ENCODE peak calls at places on chromosome 16, in ten cellular contexts. S is mucosa of descending colon; T is CD4-positive, alpha-beta memory T cell; P is GDM1; W is ascending aorta; D is activated CD4-positive, alpha-beta T cell treated with anti-CD3 and anti-CD28 coated beads, Interleukin-2, amount 50 U/mL, for 24 hours; M is stimulated activated CD4-positive, alpha-beta T cell treated with anti-CD3 and anti-CD28 coated beads, Interleukin-1b, Interleukin-23, amount 100 ng/mL, for 1 hour; B is activated T-helper 1 cell treated with Interleukin-2 at 50 U/mL for 16 hours; Z is stimulated activated CD8-positive, alpha-beta memory T cell treated with anti-CD3 and anti-CD28 coated beads, Interleukin-7, amount 100 ng/mL, for 1 hour; J is retinal pigment epithelial cell. U is an unnamed sample.

GRCh38 chr16:410516-411178 is 9.0 kb downstream of the DECR2 start:
- DNase-seq in Z (no peak), W (no peak), S (no peak), P (no peak), D (no peak), M (no peak), J (no peak), B (no peak), T (no peak), U (no peak)

GRCh38 chr16:29848420-29849297 is 14.4 kb downstream of the CDIPT start:
- DNase-seq in P (peak; percentile 47), D (peak; percentile 74), W (peak; percentile 84), S (peak; percentile 89), M (peak; percentile 77), B (peak; percentile 70), Z (peak; percentile 61), T (peak; percentile 80), J (no peak), U (peak; percentile 36)

GRCh38 chr16:4859900-4860255 is 12.6 kb downstream of the UBN1 start:
- DNase-seq in D (no peak), B (no peak), M (no peak), J (no peak), Z (no peak), P (no peak), T (no peak), S (no peak), W (no peak), U (no peak)

GRCh38 chr16:71974068-71974818 is 26.0 kb downstream of the PKD1L3 start:
- DNase-seq in S (no peak), B (no peak), M (no peak), J (no peak), T (no peak), P (no peak), D (no peak), Z (no peak), W (no peak), U (no peak)

GRCh38 chr16:49940464-49941224 is 84.4 kb upstream of the CNEP1R1 start:
- DNase-seq in P (no peak), S (no peak), J (no peak), T (no peak), Z (no peak), B (no peak), M (no peak), D (no peak), W (no peak), U (no peak)

GRCh38 chr16:81779540-81780320 is 639 bp downstream of the PLCG2 start:
- DNase-seq in M (no peak), T (peak; percentile 5), J (no peak), S (peak; percentile 56), P (no peak), D (no peak), B (no peak), W (no peak), Z (no peak), U (peak; percentile 26)

GRCh38 chr16:23706439-23706838 is 6.6 kb downstream of the ERN2 start:
- DNase-seq in Z (no peak), S (no peak), J (no peak), P (no peak), D (no peak), M (no peak), B (no peak), W (no peak), T (no peak), U (no peak)

GRCh38 chr16:3712830-3713476 is 4.4 kb downstream of the TRAP1 start:
- DNase-seq in S (peak; percentile 0), Z (no peak), P (no peak), W (no peak), T (no peak), D (no peak), M (no peak), J (no peak), B (no peak), U (no peak)

GRCh38 chr16:85561248-85562101 is 51.6 kb upstream of the GSE1 start:
- DNase-seq in Z (no peak), P (no peak), D (no peak), W (no peak), B (no peak), T (no peak), J (no peak), S (no peak), M (no peak), U (no peak)

GRCh38 chr16:80954985-80955384 is 51.7 kb downstream of the CMC2 start:
- DNase-seq in Z (no peak), T (no peak), W (no peak), P (no peak), D (no peak), M (no peak), B (no peak), S (no peak), J (no peak), U (no peak)

GRCh38 chr16:57379579-57379978 is 7.3 kb downstream of the CX3CL1 start:
- DNase-seq in W (no peak), Z (no peak), B (no peak), J (no peak), T (no peak), P (no peak), M (no peak), D (no peak), S (no peak), U (no peak)

GRCh38 chr16:74716355-74716754 is 15.7 kb upstream of the MLKL start:
- DNase-seq in P (no peak), S (no peak), W (no peak), D (no peak), B (no peak), T (no peak), M (no peak), Z (no peak), J (no peak), U (no peak)

U was measured in lower leg skin.